ENCODE peak calls at places on chromosomes 4 and X, in four cellular contexts. Z is T-helper 17 cell; U is transverse colon; R is CD4-positive, alpha-beta T cell. A is an unnamed sample.

GRCh38 chr4:173365359-173365996 is 5.3 kb upstream of the SAP30 start:
- DNase-seq in Z (no peak), U (peak; percentile 20), R (no peak), A (no peak)

GRCh38 chr4:3852751-3853150 is 86.6 kb downstream of the ADRA2C start:
- DNase-seq in Z (no peak), U (no peak), R (no peak), A (no peak)

GRCh38 chr4:124060261-124060918 is 652.1 kb downstream of the ANKRD50 start:
- DNase-seq in Z (no peak), U (peak; percentile 18), R (no peak), A (no peak)

GRCh38 chrX:119870626-119871131 is 854 bp downstream of the RNF113A start:
- DNase-seq in Z (no peak), U (peak; percentile 29), R (peak; percentile 10), A (no peak)

GRCh38 chr4:8247047-8247930 is 22.3 kb upstream of the HTRA3 start:
- DNase-seq in Z (no peak), U (peak; percentile 26), R (no peak), A (no peak)

GRCh38 chr4:147362868-147363440 is 117.9 kb upstream of the EDNRA start:
- DNase-seq in Z (no peak), U (peak; percentile 51), R (no peak), A (no peak)

GRCh38 chrX:153816821-153817220 is 13.5 kb downstream of the PDZD4 start:
- DNase-seq in Z (no peak), U (no peak), R (peak; percentile 12), A (no peak)

GRCh38 chr4:145181091-145181501 is 707 bp upstream of the OTUD4 start:
- DNase-seq in Z (no peak), U (no peak), R (no peak), A (no peak)

GRCh38 chrX:74325130-74326059 is 21.4 kb downstream of the ZCCHC13 start:
- DNase-seq in Z (no peak), U (no peak), R (no peak), A (no peak)

GRCh38 chr4:119781044-119781443 is 152.4 kb upstream of the PDE5A start:
- DNase-seq in Z (no peak), U (no peak), R (no peak), A (no peak)

GRCh38 chr4:120830204-120830603 is 92.3 kb downstream of the PRDM5 start:
- DNase-seq in Z (no peak), U (no peak), R (no peak), A (no peak)

GRCh38 chr4:46856347-46856746 is 52.7 kb downstream of the COX7B2 start:
- DNase-seq in Z (no peak), U (no peak), R (no peak), A (no peak)

GRCh38 chr4:86950835-86951525 is 16.2 kb downstream of the AFF1 start:
- DNase-seq in Z (no peak), U (no peak), R (no peak), A (no peak)

GRCh38 chr4:142961866-142962265 is 115.8 kb upstream of the INPP4B start:
- DNase-seq in Z (no peak), U (no peak), R (no peak), A (no peak)

GRCh38 chrX:30864383-30864785 is 24.7 kb downstream of the TAB3 start:
- DNase-seq in Z (no peak), U (no peak), R (no peak), A (no peak)

GRCh38 chr4:147546341-147546740 is 65.4 kb downstream of the EDNRA start:
- DNase-seq in Z (no peak), U (no peak), R (no peak), A (no peak)

GRCh38 chr4:164529058-164529457 is 224.9 kb upstream of the SMIM31 start:
- DNase-seq in Z (no peak), U (no peak), R (no peak), A (no peak)

GRCh38 chr4:80266902-80267380 is 477 bp downstream of the FGF5 start:
- DNase-seq in Z (no peak), U (no peak), R (no peak), A (no peak)

GRCh38 chr4:18319456-18319855 is 297.9 kb upstream of the LCORL start:
- DNase-seq in Z (no peak), U (no peak), R (no peak), A (no peak)

GRCh38 chrX:37353646-37354045 is 4.5 kb downstream of the PRRG1 start:
- DNase-seq in Z (no peak), U (no peak), R (no peak), A (no peak)

GRCh38 chrX:107678957-107679740 is 50.8 kb downstream of the PRPS1 start:
- DNase-seq in Z (peak; percentile 52), U (peak; percentile 79), R (peak; percentile 64), A (no peak)

GRCh38 chrX:151030845-151031244 is 47.7 kb downstream of the HMGB3 start:
- DNase-seq in Z (no peak), U (no peak), R (no peak), A (no peak)